ENCODE peak calls at places on chromosome 18, in six cellular contexts. P, X, D, L, I and N are unnamed samples.

GRCh38 chr18:78736015-78736690 is 243.5 kb upstream of the SALL3 start:
- DNase-seq in L (no peak), P (no peak), D (peak), I (no peak), X (no peak), N (no peak)

GRCh38 chr18:31510319-31510718 is 12.3 kb downstream of the DSG2 start:
- DNase-seq in D (no peak), X (no peak), P (no peak), I (no peak), L (no peak), N (no peak)

GRCh38 chr18:38545071-38545470 is 979.5 kb upstream of the CELF4 start:
- DNase-seq in L (no peak), I (no peak), D (no peak), X (no peak), P (no peak), N (no peak)

GRCh38 chr18:41370740-41371623 is 584.1 kb upstream of the PIK3C3 start:
- DNase-seq in I (peak), X (no peak), D (no peak), L (no peak), P (no peak), N (no peak)

GRCh38 chr18:76314496-76314895 is 180.5 kb downstream of the ZNF516 start:
- DNase-seq in X (no peak), P (no peak), I (no peak), L (no peak), D (no peak), N (no peak)

GRCh38 chr18:57771183-57771582 is 31.9 kb downstream of the ATP8B1 start:
- DNase-seq in D (no peak), L (no peak), X (no peak), I (no peak), P (no peak), N (no peak)

GRCh38 chr18:63590368-63590767 is 3.2 kb downstream of the SERPINB13 start:
- DNase-seq in D (no peak), I (no peak), X (no peak), L (no peak), P (no peak), N (no peak)

GRCh38 chr18:274313-274712 is 6.5 kb upstream of the THOC1 start:
- DNase-seq in I (no peak), D (no peak), X (no peak), L (no peak), P (no peak), N (no peak)

GRCh38 chr18:6718255-6718654 is 11.3 kb upstream of the ARHGAP28 start:
- DNase-seq in X (no peak), D (no peak), I (no peak), P (no peak), L (no peak), N (no peak)

GRCh38 chr18:63216497-63216896 is 103.1 kb downstream of the BCL2 start:
- DNase-seq in X (no peak), P (no peak), D (no peak), L (no peak), I (no peak), N (no peak)

GRCh38 chr18:4270016-4270415 is 185.1 kb downstream of the DLGAP1 start:
- DNase-seq in I (no peak), D (no peak), P (no peak), X (no peak), L (no peak), N (no peak)

GRCh38 chr18:75255113-75255512 is 44.5 kb downstream of the TSHZ1 start:
- DNase-seq in P (no peak), L (no peak), D (no peak), I (no peak), X (no peak), N (no peak)

GRCh38 chr18:56286775-56287174 is 351.6 kb downstream of the TXNL1 start:
- DNase-seq in I (no peak), D (no peak), L (no peak), P (no peak), X (no peak), N (no peak)

GRCh38 chr18:12879840-12880531 is 4.1 kb downstream of the PTPN2 start:
- DNase-seq in X (no peak), P (no peak), I (no peak), D (no peak), L (no peak), N (no peak)

GRCh38 chr18:6239716-6240115 is 175.0 kb downstream of the L3MBTL4 start:
- DNase-seq in D (no peak), I (no peak), L (no peak), P (no peak), X (no peak), N (no peak)